ENCODE peak calls at places on chromosomes 12 and 14, in nine cellular contexts. H, G, N, U, M, P, W, Y and K are unnamed samples. For H3K4me1, the result is how much of the 10 kb centered on the place peaks cover.

GRCh38 chr12:119308743-119309456 is 25.6 kb upstream of the CCDC60 start:
- DNase-seq in U (peak), M (peak), H (no peak), Y (no peak), G (no peak), N (no peak), W (no peak), P (no peak), K (no peak)

GRCh38 chr12:23795494-23795893 is 154.0 kb downstream of the SOX5 start:
- DNase-seq in P (no peak), Y (peak), N (no peak), U (no peak), G (no peak), M (no peak), W (no peak), H (no peak), K (no peak)

GRCh38 chr12:49941556-49942511 is 8.7 kb upstream of the AQP2 start:
- DNase-seq in H (no peak), P (peak), U (no peak), M (no peak), Y (no peak), W (no peak), N (no peak), G (peak), K (no peak)

GRCh38 chr14:71319646-71320045 is 412.4 kb downstream of the PCNX1 start:
- DNase-seq in U (no peak), M (peak), W (peak), N (no peak), G (no peak), H (peak), P (peak), Y (no peak), K (no peak)

GRCh38 chr12:68240079-68240478 is 13.3 kb downstream of the IL22 start:
- DNase-seq in W (no peak), H (peak), N (no peak), U (no peak), M (no peak), Y (no peak), P (no peak), G (no peak), K (no peak)

GRCh38 chr12:124399622-124400021 is 104.7 kb downstream of the RFLNA start:
- DNase-seq in W (peak), Y (peak), G (peak), U (peak), M (peak), N (peak), H (no peak), P (peak), K (no peak)

GRCh38 chr12:6958609-6959375 is 7.6 kb downstream of the PTPN6 start:
- DNase-seq in Y (no peak), P (no peak), U (peak), W (peak), M (no peak), N (peak), G (peak), H (no peak), K (peak)

GRCh38 chr14:21066882-21067502 is 3.1 kb upstream of the ARHGEF40 start:
- DNase-seq in M (no peak), W (no peak), H (no peak), N (peak), G (no peak), P (no peak), Y (peak), U (no peak), K (no peak)

GRCh38 chr14:61569783-61570182 is 125.5 kb upstream of the HIF1A start:
- DNase-seq in Y (peak), W (no peak), M (no peak), U (peak), H (no peak), P (peak), N (peak), G (peak), K (peak)

GRCh38 chr12:54029529-54030441 is 1.5 kb downstream of the HOXC6 start:
- DNase-seq in Y (no peak), N (no peak), W (no peak), H (no peak), U (peak), G (no peak), M (peak), P (no peak), K (no peak)

GRCh38 chr12:42570076-42570475 is 19.5 kb downstream of the PRICKLE1 start:
- DNase-seq in M (no peak), U (no peak), P (no peak), N (no peak), W (no peak), H (no peak), Y (no peak), G (no peak), K (no peak)

GRCh38 chr12:53378222-53378621 is 1.8 kb upstream of the SP1 start:
- DNase-seq in U (no peak), W (no peak), Y (no peak), M (peak), G (peak), H (no peak), N (no peak), P (no peak), K (peak)

DNA sequence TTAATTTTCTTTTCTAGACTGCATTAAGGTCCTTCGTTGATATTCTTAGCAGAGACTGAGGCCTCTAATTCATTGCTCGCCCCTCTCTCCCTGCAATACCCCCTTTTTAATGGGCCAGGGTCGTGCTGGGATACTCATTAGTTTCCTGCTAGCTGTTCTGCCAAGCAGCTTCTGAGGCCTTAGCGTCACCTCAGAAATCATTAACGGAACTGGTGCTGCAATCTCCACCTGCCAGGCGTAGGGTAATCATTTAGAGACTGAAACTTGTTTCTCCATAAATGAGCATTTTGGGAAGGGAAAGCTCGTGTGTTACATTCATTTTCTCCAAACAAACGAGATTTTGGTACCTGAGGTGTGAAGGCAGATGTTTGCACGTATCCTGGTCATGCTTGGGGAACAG is 1054.6 kb downstream of the GALC start:
- DNase-seq in W (no peak), N (no peak), H (peak), U (no peak), P (no peak), G (no peak), M (no peak), Y (no peak), K (no peak)
- H3K27ac ChIP-seq in W (no peak), N (no peak), H (no peak), U (no peak), P (no peak), G (no peak), M (no peak), Y (no peak), K (no peak)

GRCh38 chr12:93777249-93777648 is 100.1 kb downstream of the CRADD start:
- DNase-seq in U (no peak), P (no peak), Y (no peak), W (no peak), G (no peak), M (no peak), N (no peak), H (no peak), K (no peak)
- H3K4me3 ChIP-seq in U (no peak), P (no peak), Y (no peak), W (no peak), G (no peak), M (no peak), N (no peak), H (no peak), K (no peak)

DNA sequence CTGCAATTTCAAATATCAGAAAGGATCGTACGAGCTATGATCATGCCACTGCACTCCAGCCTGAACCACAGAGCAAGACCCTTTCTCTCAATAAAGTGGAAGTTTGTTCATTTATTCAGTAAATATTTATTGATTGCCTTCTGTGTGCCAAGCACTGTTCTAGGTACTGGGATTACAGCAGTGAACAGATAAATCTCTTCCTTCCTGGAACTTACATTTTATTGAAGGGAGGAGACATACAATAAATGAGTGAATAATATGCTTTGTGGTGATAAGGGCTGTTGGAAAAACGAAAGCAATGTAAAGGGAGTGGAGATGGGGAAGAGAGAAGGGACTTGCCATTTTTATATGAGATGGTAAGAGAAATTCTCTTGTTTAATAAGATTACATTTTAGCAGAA is 1.6 kb downstream of the GSKIP start:
- DNase-seq in G (no peak), N (no peak), M (no peak), H (no peak), P (no peak), Y (no peak), U (no peak), W (no peak), K (no peak)
- H3K4me1 ChIP-seq in G (under half), N (under half), M (under half), H (under half), P (under half), Y (under half), U (under half), W (under half), K (under half)

GRCh38 chr12:117130806-117131205 is 31.6 kb upstream of the TESC start:
- DNase-seq in M (no peak), P (no peak), G (no peak), H (no peak), N (no peak), U (no peak), W (no peak), Y (no peak), K (no peak)
- H3K27ac ChIP-seq in M (no peak), P (no peak), G (no peak), H (peak), N (no peak), U (no peak), W (no peak), Y (no peak), K (no peak)

GRCh38 chr14:94451091-94451751 is 1.4 kb downstream of the SERPINA11 start:
- DNase-seq in G (no peak), P (no peak), M (peak), N (no peak), H (no peak), W (no peak), U (no peak), Y (peak), K (no peak)
- H3K4me3 ChIP-seq in G (no peak), P (no peak), M (no peak), N (no peak), H (no peak), W (no peak), U (no peak), Y (peak), K (no peak)

GRCh38 chr12:97561321-97562230 is 99.0 kb downstream of the RMST start:
- DNase-seq in U (no peak), P (no peak), G (no peak), H (no peak), W (no peak), N (no peak), Y (no peak), M (no peak), K (no peak)

GRCh38 chr12:97560359-97560758 is 97.8 kb downstream of the RMST start:
- DNase-seq in W (no peak), H (no peak), G (no peak), Y (no peak), U (no peak), N (no peak), P (no peak), M (peak), K (no peak)

GRCh38 chr12:97557116-97557515 is 94.5 kb downstream of the RMST start:
- DNase-seq in Y (no peak), N (no peak), H (no peak), W (no peak), P (no peak), M (no peak), U (no peak), G (no peak), K (no peak)

GRCh38 chr12:97556201-97556824 is 93.7 kb downstream of the RMST start:
- DNase-seq in Y (peak), U (no peak), G (peak), P (peak), H (no peak), N (no peak), M (peak), W (peak), K (peak)

GRCh38 chr12:97560766-97561165 is 98.2 kb downstream of the RMST start:
- DNase-seq in P (no peak), W (no peak), U (no peak), G (no peak), Y (no peak), N (no peak), M (peak), H (no peak), K (no peak)
- H3K4me1 ChIP-seq in P (under half), W (under half), U (under half), G (under half), Y (under half), N (under half), M (half or more), H (under half), K (under half)

GRCh38 chr14:100533647-100534485 is 53.4 kb downstream of the BEGAIN start:
- DNase-seq in P (no peak), U (peak), N (no peak), H (peak), Y (no peak), W (peak), M (no peak), G (peak), K (peak)

GRCh38 chr14:100534528-100535286 is 52.5 kb downstream of the BEGAIN start:
- DNase-seq in G (peak), P (no peak), W (peak), N (no peak), M (peak), Y (no peak), H (peak), U (peak), K (peak)

GRCh38 chr14:100531591-100532121 is 55.6 kb downstream of the BEGAIN start:
- DNase-seq in Y (no peak), G (peak), W (peak), N (no peak), U (peak), M (no peak), P (no peak), H (no peak), K (peak)

GRCh38 chr14:100532154-100532915 is 54.9 kb downstream of the BEGAIN start:
- DNase-seq in Y (no peak), G (peak), P (no peak), H (peak), N (no peak), W (peak), U (no peak), M (no peak), K (peak)

GRCh38 chr14:100532916-100533630 is 54.1 kb downstream of the BEGAIN start:
- DNase-seq in W (peak), Y (no peak), H (peak), G (peak), M (no peak), N (no peak), U (peak), P (no peak), K (peak)
- H3K27ac ChIP-seq in W (no peak), Y (no peak), H (peak), G (no peak), M (no peak), N (no peak), U (no peak), P (no peak), K (no peak)

GRCh38 chr12:117000316-117000715 is 89.6 kb downstream of the FBXW8 start:
- DNase-seq in N (no peak), M (no peak), U (no peak), G (no peak), Y (no peak), P (no peak), H (no peak), W (no peak), K (no peak)
- H3K4me3 ChIP-seq in N (no peak), M (no peak), U (no peak), G (no peak), Y (no peak), P (no peak), H (no peak), W (no peak), K (no peak)

GRCh38 chr14:90520326-90520725 is 123.5 kb downstream of the CALM1 start:
- DNase-seq in N (no peak), H (no peak), Y (no peak), W (no peak), P (peak), G (peak), M (no peak), U (no peak), K (peak)
- H3K4me1 ChIP-seq in N (under half), H (under half), Y (under half), W (under half), P (under half), G (under half), M (under half), U (under half), K (under half)